ENCODE peak calls at places on chromosomes 13 and 19, in eight cellular contexts. One of them, this sample, is unnamed.
A peak's percentile ranks its signal among the peaks of the same experiment; 100 is the strongest.

GRCh38 chr13:72004975-72005374 is 138.0 kb upstream of the DACH1 start:
- DNase-seq in small intestine: no peak
- DNase-seq in amygdala: no peak
- DNase-seq in skeletal muscle cell: peak; percentile 72
- DNase-seq in HAP-1: no peak
- DNase-seq in GDM1: no peak
- DNase-seq in islet precursor cell: no peak
- DNase-seq in AG20443: peak; percentile 19
- DNase-seq in this sample: peak; percentile 20

GRCh38 chr13:109345433-109345941 is 440.9 kb downstream of the IRS2 start:
- DNase-seq in small intestine: no peak
- DNase-seq in amygdala: no peak
- DNase-seq in skeletal muscle cell: peak; percentile 57
- DNase-seq in HAP-1: no peak
- DNase-seq in GDM1: no peak
- DNase-seq in islet precursor cell: no peak
- DNase-seq in AG20443: peak; percentile 25
- DNase-seq in this sample: no peak

GRCh38 chr19:48069435-48069834 is 25.6 kb upstream of the CABP5 start:
- DNase-seq in small intestine: no peak
- DNase-seq in amygdala: no peak
- DNase-seq in skeletal muscle cell: no peak
- DNase-seq in HAP-1: no peak
- DNase-seq in GDM1: no peak
- DNase-seq in islet precursor cell: no peak
- DNase-seq in AG20443: no peak
- DNase-seq in this sample: peak; percentile 6

GRCh38 chr13:106466691-106467405 is 68.6 kb downstream of the EFNB2 start:
- DNase-seq in small intestine: no peak
- DNase-seq in amygdala: no peak
- DNase-seq in skeletal muscle cell: no peak
- DNase-seq in HAP-1: no peak
- DNase-seq in GDM1: no peak
- DNase-seq in islet precursor cell: peak; percentile 68
- DNase-seq in AG20443: no peak
- DNase-seq in this sample: no peak

GRCh38 chr19:1936916-1937610 is 3.9 kb upstream of the CSNK1G2 start:
- DNase-seq in small intestine: no peak
- DNase-seq in amygdala: no peak
- DNase-seq in skeletal muscle cell: no peak
- DNase-seq in HAP-1: no peak
- DNase-seq in GDM1: no peak
- DNase-seq in islet precursor cell: no peak
- DNase-seq in AG20443: no peak
- DNase-seq in this sample: no peak

GRCh38 chr19:1992759-1993260 is 22.7 kb downstream of the BTBD2 start:
- DNase-seq in small intestine: peak; percentile 19
- DNase-seq in amygdala: no peak
- DNase-seq in skeletal muscle cell: no peak
- DNase-seq in HAP-1: peak; percentile 52
- DNase-seq in GDM1: no peak
- DNase-seq in islet precursor cell: no peak
- DNase-seq in AG20443: peak; percentile 63
- DNase-seq in this sample: no peak

GRCh38 chr13:33099860-33100259 is 83.6 kb downstream of the KL start:
- DNase-seq in small intestine: no peak
- DNase-seq in amygdala: no peak
- DNase-seq in skeletal muscle cell: no peak
- DNase-seq in HAP-1: no peak
- DNase-seq in GDM1: no peak
- DNase-seq in islet precursor cell: no peak
- DNase-seq in AG20443: no peak
- DNase-seq in this sample: no peak

GRCh38 chr19:7673995-7674667 is 2.8 kb upstream of the MCEMP1 start:
- DNase-seq in small intestine: peak; percentile 65
- DNase-seq in amygdala: peak; percentile 40
- DNase-seq in skeletal muscle cell: no peak
- DNase-seq in HAP-1: peak; percentile 84
- DNase-seq in GDM1: peak; percentile 12
- DNase-seq in islet precursor cell: peak; percentile 63
- DNase-seq in AG20443: peak; percentile 87
- DNase-seq in this sample: peak; percentile 32

GRCh38 chr13:51959773-51960172 is 51.5 kb downstream of the ATP7B start:
- DNase-seq in small intestine: peak; percentile 81
- DNase-seq in amygdala: no peak
- DNase-seq in skeletal muscle cell: no peak
- DNase-seq in HAP-1: no peak
- DNase-seq in GDM1: no peak
- DNase-seq in islet precursor cell: no peak
- DNase-seq in AG20443: no peak
- DNase-seq in this sample: no peak

GRCh38 chr19:52099497-52100138 is 4.1 kb upstream of the ZNF841 start:
- DNase-seq in small intestine: no peak
- DNase-seq in amygdala: no peak
- DNase-seq in skeletal muscle cell: no peak
- DNase-seq in HAP-1: no peak
- DNase-seq in GDM1: no peak
- DNase-seq in islet precursor cell: no peak
- DNase-seq in AG20443: no peak
- DNase-seq in this sample: no peak

GRCh38 chr19:43738780-43739211 is 16.0 kb downstream of the SMG9 start:
- DNase-seq in small intestine: peak; percentile 74
- DNase-seq in amygdala: no peak
- DNase-seq in skeletal muscle cell: no peak
- DNase-seq in HAP-1: no peak
- DNase-seq in GDM1: no peak
- DNase-seq in islet precursor cell: no peak
- DNase-seq in AG20443: no peak
- DNase-seq in this sample: no peak

GRCh38 chr13:31209172-31209818 is 9.5 kb downstream of the B3GLCT start:
- DNase-seq in small intestine: no peak
- DNase-seq in amygdala: no peak
- DNase-seq in skeletal muscle cell: peak; percentile 50
- DNase-seq in HAP-1: peak; percentile 74
- DNase-seq in GDM1: no peak
- DNase-seq in islet precursor cell: peak; percentile 65
- DNase-seq in AG20443: peak; percentile 73
- DNase-seq in this sample: peak; percentile 23

GRCh38 chr19:1847684-1848398 is 442 bp downstream of the REXO1 start:
- DNase-seq in small intestine: peak; percentile 31
- DNase-seq in amygdala: no peak
- DNase-seq in skeletal muscle cell: no peak
- DNase-seq in HAP-1: peak; percentile 59
- DNase-seq in GDM1: no peak
- DNase-seq in islet precursor cell: peak; percentile 72
- DNase-seq in AG20443: peak; percentile 57
- DNase-seq in this sample: no peak

This sample was measured in NT2/D1.